ENCODE peak calls at places on chromosomes 11 and 22, in eight cellular contexts. J is WTC11, M is A549, I is HCT116, D is H1, W is HepG2, S is endothelial cell of umbilical vein, E is SK-N-SH. U is an unnamed sample.

GRCh38 chr11:12167098-12167999 is 57.0 kb downstream of the MICAL2 start:
- DNase-seq in J (no peak), M (peak), I (peak), D (no peak), W (peak), S (peak), E (no peak), U (peak)

GRCh38 chr11:65212226-65212801 is 30.6 kb downstream of the CAPN1 start:
- DNase-seq in J (peak), M (no peak), I (no peak), D (no peak), W (no peak), S (no peak), E (no peak), U (peak)

GRCh38 chr11:334264-335033 is 13.8 kb upstream of the IFITM3 start:
- DNase-seq in J (peak), M (no peak), I (no peak), D (no peak), W (no peak), S (no peak), E (no peak), U (peak)

GRCh38 chr11:11252403-11252802 is 100.6 kb downstream of the CSNK2A3 start:
- DNase-seq in J (no peak), M (no peak), I (no peak), D (no peak), W (no peak), S (no peak), E (no peak), U (no peak)

GRCh38 chr11:15104166-15104565 is 10.6 kb upstream of the INSC start:
- DNase-seq in J (no peak), M (no peak), I (no peak), D (no peak), W (no peak), S (no peak), E (no peak), U (no peak)

GRCh38 chr11:110989734-110990133 is 255.8 kb upstream of the POU2AF2 start:
- DNase-seq in J (no peak), M (no peak), I (no peak), D (no peak), W (no peak), S (no peak), E (no peak), U (peak)

GRCh38 chr11:36638586-36638985 is 40.5 kb upstream of the RAG2 start:
- DNase-seq in J (no peak), M (no peak), I (no peak), D (no peak), W (no peak), S (no peak), E (no peak), U (no peak)

GRCh38 chr11:78210000-78210608 is 21.4 kb downstream of the USP35 start:
- DNase-seq in J (no peak), M (no peak), I (no peak), D (no peak), W (no peak), S (no peak), E (no peak), U (no peak)

GRCh38 chr11:120793806-120794479 is 230.0 kb upstream of the TBCEL start:
- DNase-seq in J (no peak), M (no peak), I (no peak), D (no peak), W (no peak), S (no peak), E (no peak), U (no peak)

GRCh38 chr22:36369922-36370781 is 17.6 kb downstream of the MYH9 start:
- DNase-seq in J (no peak), M (no peak), I (no peak), D (no peak), W (peak), S (peak), E (no peak), U (peak)

GRCh38 chr22:36367066-36367465 is 20.7 kb downstream of the MYH9 start:
- DNase-seq in J (no peak), M (no peak), I (no peak), D (no peak), W (no peak), S (no peak), E (no peak), U (no peak)

GRCh38 chr22:36369004-36369921 is 18.5 kb downstream of the MYH9 start:
- DNase-seq in J (no peak), M (no peak), I (no peak), D (no peak), W (no peak), S (peak), E (no peak), U (no peak)

GRCh38 chr22:36367479-36367878 is 20.3 kb downstream of the MYH9 start:
- DNase-seq in J (no peak), M (no peak), I (no peak), D (no peak), W (no peak), S (no peak), E (no peak), U (no peak)

GRCh38 chr22:36368359-36368983 is 19.3 kb downstream of the MYH9 start:
- DNase-seq in J (peak), M (no peak), I (no peak), D (peak), W (peak), S (peak), E (peak), U (no peak)
- TF ChIP-seq CTCF in J (no peak), M (no peak), I (peak), D (peak), W (no peak), S (no peak), E (peak), U (no peak)

DNA sequence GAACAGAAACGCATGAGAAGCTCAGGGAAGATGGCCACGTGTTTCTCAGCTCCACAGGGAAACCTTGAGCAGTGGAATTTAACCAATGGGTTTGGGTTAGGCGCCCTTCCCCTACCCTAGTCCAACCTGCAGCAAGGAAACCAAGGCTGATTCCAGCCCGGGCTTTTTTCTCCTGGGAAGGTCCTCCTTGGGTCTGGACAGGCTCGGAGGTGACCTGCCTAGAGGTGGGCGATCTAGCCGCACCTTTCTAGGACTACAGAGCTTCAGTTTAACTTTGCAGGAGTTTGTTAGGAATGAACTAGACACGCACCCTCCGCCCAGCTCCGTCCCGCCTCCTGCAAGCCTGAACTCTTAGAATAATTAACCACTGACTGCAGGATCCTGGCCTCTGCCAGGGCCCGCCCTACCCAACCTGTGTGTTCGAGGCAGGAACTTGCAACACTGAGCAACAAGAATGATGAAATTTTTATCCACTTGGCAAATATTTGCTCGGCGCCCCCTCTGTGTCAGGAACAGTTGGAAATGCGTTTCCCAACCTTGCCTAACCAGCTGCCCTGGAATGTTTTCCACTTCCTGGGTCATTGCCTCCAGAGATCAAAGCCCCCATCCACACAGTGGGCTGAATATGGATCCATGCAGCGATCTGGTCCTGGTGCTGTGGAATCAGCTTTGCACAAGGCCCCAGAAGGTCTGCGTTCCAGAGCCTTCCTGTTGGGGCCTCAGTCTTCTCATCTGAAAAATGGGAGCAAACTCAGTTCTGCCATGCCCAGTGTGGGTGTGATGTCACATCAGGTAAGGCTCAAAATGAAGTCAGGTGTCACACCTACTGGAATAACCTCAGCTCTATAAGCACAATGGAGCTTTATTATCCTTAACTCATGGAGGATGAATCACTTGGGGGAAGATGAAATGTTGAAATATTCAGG is 13.3 kb downstream of the MPST start:
- DNase-seq in J (no peak), M (peak), I (no peak), D (no peak), W (peak), S (no peak), E (no peak), U (peak)
- TF ChIP-seq MAX in J (no peak), M (peak), I (no peak), D (no peak), W (peak), S (no peak), E (no peak), U (peak)

DNA sequence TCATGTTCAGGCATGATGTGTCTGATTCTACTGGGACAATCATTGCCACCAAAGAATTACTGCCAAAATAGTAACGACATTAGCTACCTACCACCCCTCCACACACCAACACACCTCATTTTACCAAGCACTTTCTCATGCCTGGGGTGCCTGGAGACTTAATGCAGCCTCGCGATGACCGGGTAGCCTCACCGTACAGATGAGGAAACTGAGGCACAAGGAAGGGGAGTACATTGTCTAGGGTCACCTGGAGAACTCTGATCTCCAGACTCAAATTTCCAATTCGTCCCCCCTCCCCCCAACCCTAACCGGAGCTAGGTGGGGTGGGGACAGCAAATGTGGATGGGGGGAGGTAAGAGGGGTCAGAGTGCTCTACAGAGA is 2.7 kb upstream of the RTN4RL2 start:
- DNase-seq in J (no peak), M (no peak), I (no peak), D (no peak), W (no peak), S (no peak), E (no peak), U (no peak)
- TF ChIP-seq CTCF in J (no peak), M (no peak), I (no peak), D (no peak), W (no peak), S (no peak), E (peak), U (no peak)

GRCh38 chr22:36377022-36377631 is 10.6 kb downstream of the MYH9 start:
- DNase-seq in J (no peak), M (no peak), I (no peak), D (no peak), W (no peak), S (no peak), E (no peak), U (peak)
- TF ChIP-seq MAX in J (no peak), M (no peak), I (no peak), D (no peak), W (no peak), S (no peak), E (no peak), U (no peak)

DNA sequence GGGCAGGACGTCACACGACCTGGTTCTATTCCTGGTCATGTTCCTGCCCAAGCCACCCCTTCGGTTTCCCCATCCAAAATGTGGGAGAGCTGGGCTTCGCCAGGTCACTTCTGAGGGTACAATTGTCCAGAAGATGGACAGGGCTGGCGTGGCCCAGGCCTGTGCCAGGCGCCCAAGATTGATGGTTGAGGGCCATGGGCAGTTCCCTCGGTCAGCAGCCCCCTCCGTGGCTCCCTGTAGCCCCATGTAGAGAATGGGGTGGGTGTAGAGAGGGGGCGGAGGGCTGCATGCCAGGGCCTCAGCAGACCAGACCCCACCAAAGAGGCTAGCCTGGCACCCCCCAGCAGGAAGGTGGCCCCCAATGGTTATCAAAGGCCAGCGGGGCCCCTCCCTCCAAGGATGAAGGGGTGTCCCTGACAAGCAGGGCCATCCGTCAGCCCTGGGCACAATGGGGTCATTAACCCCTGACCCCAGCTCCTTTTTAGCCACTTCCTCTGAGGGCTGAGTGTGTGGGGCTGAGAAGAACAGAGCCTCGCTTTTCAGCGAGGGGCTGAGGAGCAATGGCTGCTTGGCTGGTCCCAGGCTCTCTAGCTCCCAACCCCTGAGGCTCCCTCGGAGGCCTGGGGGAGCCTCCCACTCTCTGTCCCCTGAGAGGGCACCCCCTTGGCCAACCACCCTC is 11.0 kb upstream of the PICK1 start:
- DNase-seq in J (no peak), M (no peak), I (no peak), D (no peak), W (no peak), S (no peak), E (no peak), U (no peak)
- TF ChIP-seq CTCF in J (no peak), M (no peak), I (no peak), D (no peak), W (no peak), S (no peak), E (no peak), U (no peak)

U was measured in NB4.